ENCODE peak calls at places on chromosome 11, in eight cellular contexts. M, A, K, C, U, E, V and R are unnamed samples.

GRCh38 chr11:130827697-130828377 is 88.4 kb downstream of the SNX19 start:
- DNase-seq in U (peak; percentile 57), C (peak; percentile 63), E (peak; percentile 7), V (peak; percentile 51), M (no peak), A (peak; percentile 54), K (peak; percentile 72), R (peak; percentile 20)

GRCh38 chr11:9172394-9172793 is 81.0 kb upstream of the SCUBE2 start:
- DNase-seq in M (no peak), C (no peak), V (no peak), U (no peak), K (no peak), A (no peak), E (no peak), R (no peak)

GRCh38 chr11:76205252-76206076 is 838 bp downstream of the WNT11 start:
- DNase-seq in U (no peak), C (no peak), E (no peak), K (no peak), M (no peak), A (no peak), V (no peak), R (no peak)

GRCh38 chr11:29260939-29261705 is 755.7 kb downstream of the KCNA4 start:
- DNase-seq in M (no peak), E (no peak), U (no peak), K (no peak), C (no peak), V (no peak), A (peak; percentile 67), R (no peak)

GRCh38 chr11:37352485-37352884 is 754.4 kb upstream of the RAG2 start:
- DNase-seq in E (no peak), C (no peak), M (no peak), K (no peak), A (no peak), V (no peak), U (no peak), R (no peak)

GRCh38 chr11:31419669-31420068 is 50.0 kb downstream of the DNAJC24 start:
- DNase-seq in K (no peak), M (no peak), E (no peak), V (no peak), U (no peak), A (peak; percentile 2), C (no peak), R (no peak)

GRCh38 chr11:27701262-27702105 is 1.2 kb upstream of the BDNF start:
- DNase-seq in C (no peak), K (peak; percentile 30), M (no peak), V (peak; percentile 37), E (no peak), A (peak; percentile 80), U (peak; percentile 34), R (no peak)

GRCh38 chr11:123409456-123409801 is 20.6 kb upstream of the GRAMD1B start:
- DNase-seq in C (no peak), E (no peak), M (no peak), V (no peak), U (no peak), A (no peak), K (no peak), R (no peak)

GRCh38 chr11:78441956-78442355 is 24.3 kb upstream of the GAB2 start:
- DNase-seq in C (no peak), A (no peak), V (no peak), U (no peak), K (no peak), E (no peak), M (no peak), R (no peak)

GRCh38 chr11:88169481-88169880 is 5.8 kb downstream of the RAB38 start:
- DNase-seq in K (no peak), V (no peak), U (no peak), A (no peak), E (no peak), M (no peak), C (no peak), R (no peak)

GRCh38 chr11:18700375-18700774 is 1.8 kb downstream of the TMEM86A start:
- DNase-seq in U (no peak), E (no peak), M (no peak), A (no peak), C (no peak), V (peak; percentile 28), K (no peak), R (no peak)

GRCh38 chr11:9815486-9816136 is 151.7 kb downstream of the SWAP70 start:
- DNase-seq in K (no peak), V (no peak), E (no peak), A (peak; percentile 89), M (no peak), U (no peak), C (no peak), R (peak; percentile 24)

GRCh38 chr11:64131657-64132387 is 34.1 kb downstream of the MACROD1 start:
- DNase-seq in K (no peak), V (no peak), U (no peak), M (no peak), E (no peak), C (no peak), A (no peak), R (no peak)

GRCh38 chr11:72478596-72479143 is 44.3 kb upstream of the CLPB start:
- DNase-seq in C (no peak), A (no peak), E (no peak), V (no peak), K (no peak), U (no peak), M (no peak), R (no peak)

GRCh38 chr11:109972939-109973338 is 120.3 kb upstream of the ZC3H12C start:
- DNase-seq in M (no peak), A (no peak), V (no peak), K (no peak), E (no peak), C (no peak), U (no peak), R (no peak)

GRCh38 chr11:70158201-70158600 is 44.9 kb upstream of the FADD start:
- DNase-seq in U (no peak), A (no peak), M (no peak), V (no peak), C (no peak), E (no peak), K (peak; percentile 9), R (no peak)

GRCh38 chr11:72244317-72245231 is 598 bp upstream of the PHOX2A start:
- DNase-seq in V (no peak), U (no peak), E (no peak), C (no peak), M (no peak), A (no peak), K (no peak), R (no peak)

GRCh38 chr11:110251837-110252236 is 44.6 kb downstream of the RDX start:
- DNase-seq in K (no peak), M (no peak), E (no peak), V (no peak), A (peak; percentile 65), U (no peak), C (no peak), R (peak; percentile 27)

GRCh38 chr11:22597062-22597461 is 28.6 kb downstream of the FANCF start:
- DNase-seq in C (no peak), E (no peak), K (no peak), A (no peak), V (no peak), U (no peak), M (no peak), R (no peak)

GRCh38 chr11:75350743-75351540 is 519 bp downstream of the ARRB1 start:
- DNase-seq in C (no peak), K (peak; percentile 69), A (peak; percentile 12), M (no peak), U (peak; percentile 43), V (peak; percentile 77), E (peak; percentile 58), R (peak; percentile 31)

GRCh38 chr11:134504146-134504905 is 92.3 kb upstream of the B3GAT1 start:
- DNase-seq in M (no peak), A (no peak), K (no peak), V (no peak), U (no peak), C (no peak), E (no peak), R (no peak)

GRCh38 chr11:113562981-113563461 is 87.8 kb upstream of the DRD2 start:
- DNase-seq in C (no peak), A (no peak), E (no peak), M (no peak), V (no peak), K (no peak), U (no peak), R (no peak)

GRCh38 chr11:76215946-76216345 is 9.6 kb upstream of the WNT11 start:
- DNase-seq in C (no peak), K (no peak), M (no peak), U (no peak), E (no peak), A (peak; percentile 58), V (no peak), R (no peak)

GRCh38 chr11:28961726-28962125 is 853.5 kb downstream of the METTL15 start:
- DNase-seq in U (no peak), K (no peak), A (no peak), M (no peak), V (no peak), E (no peak), C (no peak), R (no peak)

GRCh38 chr11:26073646-26074045 is 258.3 kb upstream of the ANO3 start:
- DNase-seq in A (no peak), V (no peak), U (no peak), E (no peak), K (no peak), M (no peak), C (no peak), R (no peak)

GRCh38 chr11:30564994-30565393 is 21.2 kb downstream of the MPPED2 start:
- DNase-seq in V (no peak), K (no peak), E (no peak), C (no peak), U (no peak), M (no peak), A (no peak), R (no peak)

GRCh38 chr11:69094111-69094914 is 45.6 kb downstream of the TPCN2 start:
- DNase-seq in K (no peak), V (no peak), M (no peak), E (no peak), U (no peak), C (no peak), A (no peak), R (no peak)

GRCh38 chr11:46308632-46309419 is 31.4 kb downstream of the CREB3L1 start:
- DNase-seq in U (peak; percentile 87), C (peak; percentile 71), M (peak; percentile 41), K (peak; percentile 85), A (peak; percentile 55), V (peak; percentile 83), E (peak; percentile 23), R (peak; percentile 43)

GRCh38 chr11:112128483-112129121 is 35.3 kb downstream of the IL18 start:
- DNase-seq in U (peak; percentile 40), E (no peak), K (peak; percentile 92), V (peak; percentile 81), M (no peak), C (peak; percentile 44), A (peak; percentile 84), R (peak; percentile 61)

GRCh38 chr11:31834237-31834636 is 23.1 kb upstream of the PAX6 start:
- DNase-seq in V (no peak), C (no peak), M (no peak), K (no peak), U (no peak), E (no peak), A (no peak), R (no peak)